ENCODE peak calls at places on chromosome 16, in six cellular contexts. O is neural progenitor cell, Q is HCT116, T is PC-3, U is SK-N-SH, A is GM23248. Z is an unnamed sample. For H4K20me1, the result is how much of the 10 kb centered on the place peaks cover.

GRCh38 chr16:1863681-1864460 is 8.1 kb downstream of the MEIOB start:
- DNase-seq in O (peak), Q (peak), T (peak), U (peak), A (peak), Z (peak)

GRCh38 chr16:86709902-86710601 is 131.7 kb downstream of the FOXL1 start:
- DNase-seq in O (no peak), Q (no peak), T (no peak), U (no peak), A (no peak), Z (no peak)

GRCh38 chr16:14354561-14355351 is 275.3 kb downstream of the PARN start:
- DNase-seq in O (no peak), Q (no peak), T (no peak), U (no peak), A (peak), Z (peak)

GRCh38 chr16:75298252-75298651 is 46.8 kb upstream of the BCAR1 start:
- DNase-seq in O (no peak), Q (no peak), T (no peak), U (no peak), A (no peak), Z (no peak)

GRCh38 chr16:61382435-61382834 is 653.8 kb downstream of the CDH8 start:
- DNase-seq in O (peak), Q (no peak), T (no peak), U (no peak), A (no peak), Z (no peak)

GRCh38 chr16:89749637-89750036 is 28.3 kb downstream of the ZNF276 start:
- DNase-seq in O (no peak), Q (no peak), T (no peak), U (no peak), A (no peak), Z (no peak)

GRCh38 chr16:63080736-63081135 is 1044.5 kb upstream of the CDH8 start:
- DNase-seq in O (no peak), Q (no peak), T (no peak), U (no peak), A (no peak), Z (no peak)

GRCh38 chr16:53159781-53160436 is 105.1 kb downstream of the CHD9 start:
- DNase-seq in O (peak), Q (peak), T (peak), U (peak), A (peak), Z (peak)

GRCh38 chr16:53435066-53435688 is 906 bp downstream of the RBL2 start:
- DNase-seq in O (peak), Q (peak), T (peak), U (peak), A (peak), Z (peak)

GRCh38 chr16:81694494-81695285 is 84.4 kb upstream of the PLCG2 start:
- DNase-seq in O (peak), Q (no peak), T (no peak), U (no peak), A (no peak), Z (no peak)

GRCh38 chr16:55671206-55671973 is 15.6 kb downstream of the SLC6A2 start:
- DNase-seq in O (no peak), Q (no peak), T (no peak), U (no peak), A (no peak), Z (no peak)

GRCh38 chr16:7744546-7745294 is 412.1 kb downstream of the RBFOX1 start:
- DNase-seq in O (no peak), Q (no peak), T (no peak), U (no peak), A (no peak), Z (no peak)

GRCh38 chr16:25140459-25140858 is 28.9 kb downstream of the LCMT1 start:
- DNase-seq in O (no peak), Q (no peak), T (peak), U (no peak), A (no peak), Z (no peak)

GRCh38 chr16:49986351-49987124 is 38.5 kb upstream of the CNEP1R1 start:
- DNase-seq in O (no peak), Q (peak), T (peak), U (peak), A (peak), Z (no peak)

GRCh38 chr16:83533193-83533592 is 274.6 kb upstream of the HSBP1 start:
- DNase-seq in O (no peak), Q (no peak), T (peak), U (no peak), A (peak), Z (no peak)

GRCh38 chr16:82071421-82071820 is 36.4 kb downstream of the HSD17B2 start:
- DNase-seq in O (peak), Q (no peak), T (no peak), U (no peak), A (peak), Z (no peak)

GRCh38 chr16:8568231-8568617 is 22.1 kb downstream of the TMEM114 start:
- DNase-seq in O (no peak), Q (no peak), T (no peak), U (no peak), A (peak), Z (no peak)

GRCh38 chr16:85391769-85392583 is 221.1 kb upstream of the GSE1 start:
- DNase-seq in O (no peak), Q (no peak), T (no peak), U (no peak), A (peak), Z (no peak)

GRCh38 chr16:28883221-28883996 is 5.1 kb downstream of the ATP2A1 start:
- DNase-seq in O (no peak), Q (no peak), T (no peak), U (no peak), A (no peak), Z (no peak)

GRCh38 chr16:5330058-5330457 is 232.5 kb upstream of the EEF2KMT start:
- DNase-seq in O (no peak), Q (no peak), T (no peak), U (no peak), A (no peak), Z (no peak)

GRCh38 chr16:90012978-90013745 is 6.1 kb downstream of the DBNDD1 start:
- DNase-seq in O (no peak), Q (no peak), T (no peak), U (no peak), A (no peak), Z (no peak)

GRCh38 chr16:17589898-17590297 is 119.1 kb upstream of the XYLT1 start:
- DNase-seq in O (no peak), Q (no peak), T (no peak), U (no peak), A (no peak), Z (no peak)

GRCh38 chr16:13829712-13830304 is 90.1 kb upstream of the ERCC4 start:
- DNase-seq in O (no peak), Q (no peak), T (no peak), U (no peak), A (no peak), Z (no peak)

GRCh38 chr16:80656731-80657150 is 115.9 kb downstream of the DYNLRB2 start:
- DNase-seq in O (peak), Q (no peak), T (no peak), U (no peak), A (peak), Z (peak)

GRCh38 chr16:53052519-53053501 is at the start of gene CHD9NB:
- DNase-seq in O (no peak), Q (peak), T (peak), U (peak), A (peak), Z (peak)

GRCh38 chr16:85173981-85174751 is 61.9 kb upstream of the CIBAR2 start:
- DNase-seq in O (peak), Q (peak), T (peak), U (peak), A (peak), Z (no peak)

GRCh38 chr16:55678061-55678935 is 22.5 kb downstream of the SLC6A2 start:
- DNase-seq in O (no peak), Q (no peak), T (no peak), U (no peak), A (peak), Z (no peak)

GRCh38 chr16:68291227-68291626 is 19.5 kb downstream of the SLC7A6OS start:
- DNase-seq in O (no peak), Q (no peak), T (no peak), U (no peak), A (no peak), Z (no peak)

GRCh38 chr16:54282202-54282922 is 4.2 kb downstream of the IRX3 start:
- DNase-seq in O (peak), Q (peak), T (peak), U (peak), A (no peak), Z (no peak)

GRCh38 chr16:51153275-51153991 is 2.4 kb upstream of the SALL1 start:
- DNase-seq in O (peak), Q (no peak), T (no peak), U (peak), A (peak), Z (no peak)

GRCh38 chr16:7398536-7398935 is 65.9 kb downstream of the RBFOX1 start:
- DNase-seq in O (no peak), Q (no peak), T (no peak), U (no peak), A (no peak), Z (no peak)

GRCh38 chr16:87842209-87842869 is 27.0 kb downstream of the SLC7A5 start:
- DNase-seq in O (no peak), Q (no peak), T (no peak), U (no peak), A (no peak), Z (no peak)

DNA sequence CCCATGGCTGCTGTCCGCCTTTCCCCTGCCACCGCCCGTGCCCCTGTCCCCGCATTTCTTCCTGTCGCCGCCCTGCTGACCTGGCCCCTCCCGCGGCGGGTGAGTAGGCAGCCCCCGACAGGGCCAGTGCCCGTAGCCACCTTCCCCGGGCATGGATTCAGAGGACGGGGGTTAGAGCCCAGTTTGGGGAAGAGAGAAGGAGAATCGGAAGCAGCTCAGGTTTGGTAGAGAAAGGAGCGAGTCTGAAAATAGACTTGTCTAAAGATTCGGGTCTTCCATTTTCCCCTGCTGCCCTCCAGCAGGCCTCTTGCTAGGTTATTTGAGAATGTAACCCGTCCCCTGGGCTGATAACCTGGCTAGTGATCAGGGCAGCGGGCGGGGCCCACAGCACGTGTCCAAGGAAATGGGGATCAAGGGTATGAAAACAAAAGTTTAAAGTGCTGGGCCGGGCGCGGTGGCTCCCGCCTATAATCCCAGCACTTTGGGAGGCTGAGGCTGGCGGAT is 7.9 kb upstream of the CLDN9 start:
- DNase-seq in O (peak), Q (no peak), T (peak), U (peak), A (no peak), Z (no peak)
- TF ChIP-seq EZH2phosphoT487 in O (no peak), Q (no peak), T (no peak), U (no peak), A (no peak), Z (no peak)

DNA sequence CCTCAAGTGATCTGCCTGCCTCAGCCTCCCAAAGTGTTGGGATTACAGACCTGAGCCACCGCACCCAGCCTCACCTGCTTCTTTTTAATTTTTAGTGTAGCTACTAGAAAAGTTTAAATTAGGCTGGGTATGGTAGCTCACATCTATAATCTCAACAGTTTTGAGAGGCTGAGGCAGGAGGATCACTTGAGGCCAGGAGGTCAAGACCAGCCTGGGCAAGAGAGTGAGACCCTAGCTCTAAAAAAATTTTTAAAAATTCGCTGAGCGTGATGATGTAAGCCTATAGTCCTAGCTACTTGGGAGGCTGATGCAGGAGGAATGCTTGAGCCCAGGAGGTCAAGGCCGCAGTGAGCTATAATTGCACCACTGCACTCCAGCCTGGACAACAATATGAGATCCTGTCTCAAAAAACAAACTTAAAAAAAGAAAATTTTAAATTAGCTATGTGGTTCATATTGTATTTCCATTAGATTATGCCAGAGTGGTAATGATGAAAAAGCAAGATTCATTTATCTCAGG is 34.9 kb downstream of the TXNDC11 start:
- DNase-seq in O (no peak), Q (no peak), T (no peak), U (no peak), A (no peak), Z (no peak)
- H4K20me1 ChIP-seq in O (under half), Q (under half), T (under half), U (under half), A (under half), Z (under half)

GRCh38 chr16:67181346-67181745 is 2.4 kb downstream of the MATCAP1 start:
- DNase-seq in O (no peak), Q (no peak), T (peak), U (no peak), A (peak), Z (no peak)
- H3K9ac ChIP-seq in O (no peak), Q (no peak), T (no peak), U (no peak), A (no peak), Z (no peak)

GRCh38 chr16:31872201-31872600 is 1.4 kb upstream of the ZNF267 start:
- DNase-seq in O (no peak), Q (no peak), T (no peak), U (no peak), A (no peak), Z (no peak)

GRCh38 chr16:31874354-31875111 is 926 bp downstream of the ZNF267 start:
- DNase-seq in O (peak), Q (no peak), T (peak), U (peak), A (peak), Z (peak)

GRCh38 chr16:31875112-31875803 is 1.7 kb downstream of the ZNF267 start:
- DNase-seq in O (no peak), Q (no peak), T (peak), U (no peak), A (peak), Z (no peak)

GRCh38 chr16:31871510-31871909 is 2.1 kb upstream of the ZNF267 start:
- DNase-seq in O (no peak), Q (no peak), T (no peak), U (no peak), A (no peak), Z (no peak)

DNA sequence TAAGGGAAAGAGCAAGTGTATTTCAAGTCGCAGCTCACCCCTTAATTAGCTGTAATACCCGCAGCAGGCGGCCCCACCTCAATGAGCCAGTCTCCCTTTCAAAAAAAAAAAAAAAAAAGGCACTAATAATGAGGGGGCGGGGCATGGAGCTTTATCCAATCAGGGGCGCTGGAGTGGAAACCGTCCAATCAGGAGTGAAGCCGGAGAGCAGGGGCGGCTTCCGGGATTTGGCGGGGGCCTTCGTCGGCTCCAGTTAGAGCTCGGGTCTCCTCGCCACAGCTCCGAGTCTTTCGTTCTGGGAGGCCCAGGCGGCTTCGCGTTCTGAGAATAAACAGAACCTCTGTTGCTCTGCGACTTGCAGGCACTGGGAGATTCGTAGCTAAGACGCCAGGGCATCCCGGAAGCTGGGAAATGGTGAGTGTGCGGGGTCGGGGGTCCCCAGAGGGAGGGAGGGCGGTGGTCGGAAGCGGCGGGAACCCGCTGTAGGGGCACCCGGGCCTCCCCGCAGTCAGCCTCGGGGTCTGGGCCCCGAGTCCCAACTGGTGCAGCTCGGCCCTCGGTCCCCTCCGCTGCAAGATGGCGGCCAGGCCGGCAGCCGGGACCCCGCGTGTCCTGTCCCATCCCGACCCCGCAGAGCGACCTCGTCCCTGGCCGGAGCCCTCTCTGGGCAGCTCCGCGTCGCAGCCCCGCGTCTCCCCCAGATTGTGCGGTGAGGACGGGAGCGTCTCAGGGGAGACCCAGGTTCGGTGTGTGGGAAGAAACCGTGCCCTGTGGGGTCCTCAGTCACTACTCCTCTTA is at the start of gene ZNF267:
- DNase-seq in O (peak), Q (peak), T (peak), U (peak), A (peak), Z (peak)
- TF ChIP-seq EZH2phosphoT487 in O (no peak), Q (no peak), T (no peak), U (no peak), A (no peak), Z (no peak)

DNA sequence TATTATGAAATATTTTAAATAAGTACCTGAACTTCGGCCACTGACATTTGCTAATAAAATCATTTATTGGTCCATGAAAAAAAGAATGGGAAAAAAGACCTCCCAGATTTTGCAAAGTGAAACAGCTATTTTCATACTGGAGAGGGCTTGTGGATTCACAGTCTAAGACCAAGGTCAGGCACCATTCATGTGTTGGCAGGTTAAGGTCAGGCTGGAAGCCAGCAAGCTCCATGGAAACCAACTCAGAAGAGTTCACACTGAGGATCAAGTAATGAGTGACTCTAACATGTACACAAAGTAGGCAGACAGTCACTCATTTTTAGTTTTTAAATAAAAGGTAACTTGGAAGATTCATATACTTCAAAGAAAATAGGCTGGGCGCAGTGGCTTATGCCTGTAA is 3.4 kb downstream of the DNAJA2 start:
- DNase-seq in O (no peak), Q (no peak), T (no peak), U (no peak), A (no peak), Z (no peak)
- H4K20me1 ChIP-seq in O (under half), Q (under half), T (under half), U (under half), A (under half), Z (under half)

DNA sequence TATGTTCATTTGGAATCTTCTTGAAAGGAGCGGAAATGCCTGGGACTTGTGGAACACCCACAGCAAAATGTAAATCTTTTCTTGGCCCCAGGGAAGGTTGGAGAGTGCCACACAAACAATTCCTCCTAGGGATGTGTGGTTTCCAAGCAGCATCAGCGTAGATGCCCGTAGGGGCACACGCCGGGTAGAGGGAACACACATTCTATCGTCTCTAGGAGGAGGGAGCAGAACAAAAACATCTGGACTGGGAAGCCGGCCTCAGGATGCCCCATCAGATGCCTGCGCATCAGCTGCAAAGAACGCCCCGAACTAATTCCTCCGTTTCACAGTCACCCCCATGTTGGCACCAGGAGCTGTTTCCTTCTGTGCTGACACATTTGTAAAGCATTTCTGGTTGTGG is 357.9 kb upstream of the ZFHX3 start:
- DNase-seq in O (no peak), Q (no peak), T (no peak), U (no peak), A (peak), Z (no peak)
- H3K9ac ChIP-seq in O (no peak), Q (no peak), T (no peak), U (no peak), A (no peak), Z (no peak)

GRCh38 chr16:57155702-57156350 is 30.0 kb downstream of the PSME3IP1 start:
- DNase-seq in O (no peak), Q (no peak), T (no peak), U (no peak), A (no peak), Z (no peak)
- TF ChIP-seq EZH2phosphoT487 in O (no peak), Q (no peak), T (no peak), U (no peak), A (no peak), Z (no peak)